ENCODE peak calls at places on chromosome X, in four cellular contexts. A is RCC 7860, S is T-cell, N is NCI-H774. P is an unnamed sample.

GRCh38 chrX:68732906-68733493 is 85.5 kb downstream of the STARD8 start:
- DNase-seq in S (peak), N (no peak), A (no peak), P (no peak)

GRCh38 chrX:129091097-129091496 is 432.2 kb downstream of the SMARCA1 start:
- DNase-seq in N (peak), A (no peak), S (no peak), P (no peak)

GRCh38 chrX:72131317-72132294 is at the start of gene RTL5:
- DNase-seq in S (peak), A (peak), N (peak), P (peak)

GRCh38 chrX:110403839-110404238 is 45.2 kb downstream of the RTL9 start:
- DNase-seq in N (no peak), S (no peak), A (no peak), P (no peak)

GRCh38 chrX:20224814-20225487 is 41.8 kb downstream of the RPS6KA3 start:
- DNase-seq in A (peak), S (no peak), N (no peak), P (no peak)

GRCh38 chrX:53036149-53036548 is 12.4 kb upstream of the GPR173 start:
- DNase-seq in S (no peak), N (no peak), A (no peak), P (no peak)

GRCh38 chrX:104913348-104913747 is 307.1 kb downstream of the TEX13A start:
- DNase-seq in N (no peak), A (peak), S (no peak), P (no peak)

GRCh38 chrX:145609951-145610511 is 207.6 kb upstream of the SLITRK2 start:
- DNase-seq in A (peak), N (no peak), S (no peak), P (no peak)

GRCh38 chrX:36986231-36986630 is 21.9 kb upstream of the FAM47C start:
- DNase-seq in A (no peak), S (no peak), N (no peak), P (no peak)

GRCh38 chrX:119605398-119605738 is 856 bp downstream of the NKRF start:
- DNase-seq in N (no peak), A (no peak), S (no peak), P (no peak)

GRCh38 chrX:2828404-2829065 is at the start of gene GYG2:
- DNase-seq in N (no peak), S (no peak), A (no peak), P (no peak)

GRCh38 chrX:119790977-119791436 is 423 bp downstream of the RPL39 start:
- DNase-seq in N (no peak), S (peak), A (no peak), P (no peak)

GRCh38 chrX:118823263-118824172 is at the start of gene ZCCHC12:
- DNase-seq in A (no peak), S (peak), N (peak), P (no peak)

GRCh38 chrX:15382809-15383208 is 1.4 kb downstream of the VEGFD start:
- DNase-seq in A (no peak), N (no peak), S (no peak), P (no peak)

GRCh38 chrX:103220511-103221406 is 5.9 kb downstream of the BEX4 start:
- DNase-seq in N (no peak), S (no peak), A (no peak), P (no peak)

GRCh38 chrX:66020578-66021406 is 19.1 kb downstream of the VSIG4 start:
- DNase-seq in N (no peak), S (no peak), A (no peak), P (no peak)

GRCh38 chrX:69388526-69388925 is 115.6 kb upstream of the NALF2 start:
- DNase-seq in S (no peak), N (no peak), A (no peak), P (no peak)

GRCh38 chrX:113790987-113791386 is 792.9 kb upstream of the HTR2C start:
- DNase-seq in N (no peak), S (no peak), A (no peak), P (no peak)

GRCh38 chrX:41025926-41026325 is 59.3 kb upstream of the USP9X start:
- DNase-seq in S (no peak), N (no peak), A (no peak), P (no peak)

GRCh38 chrX:137342969-137343368 is 223.0 kb upstream of the ZIC3 start:
- DNase-seq in N (no peak), A (no peak), S (no peak), P (no peak)

GRCh38 chrX:8084023-8084422 is 87.0 kb downstream of the VCX2 start:
- DNase-seq in A (no peak), S (no peak), N (no peak), P (no peak)

P was measured in coronary artery.